ENCODE peak calls at places on chromosome 4, in nine cellular contexts. X is NCI-H774, Y is SK-N-DZ, I is astrocyte of the cerebellum, S is RPMI7951, U is choroid plexus epithelial cell, F is AG08396, H is pons, K is progenitor cell of endocrine pancreas. M is an unnamed sample.

GRCh38 chr4:186029731-186030421 is 39.1 kb upstream of the TLR3 start:
- DNase-seq in S (no peak), F (no peak), Y (peak; percentile 27), K (no peak), U (peak; percentile 85), X (peak; percentile 36), I (peak; percentile 49), H (peak; percentile 44), M (no peak)

GRCh38 chr4:52059372-52059771 is 8.3 kb downstream of the SPATA18 start:
- DNase-seq in Y (no peak), U (peak; percentile 67), H (peak; percentile 75), X (no peak), I (peak; percentile 88), S (peak; percentile 30), F (no peak), K (no peak), M (peak; percentile 10)

GRCh38 chr4:171186700-171187099 is 626.5 kb upstream of the GALNTL6 start:
- DNase-seq in Y (peak; percentile 7), K (no peak), X (no peak), S (no peak), F (no peak), H (no peak), I (no peak), U (no peak), M (no peak)

GRCh38 chr4:109861271-109861670 is 13.4 kb downstream of the LRIT3 start:
- DNase-seq in K (no peak), X (no peak), Y (no peak), S (no peak), F (no peak), U (no peak), I (no peak), H (no peak), M (no peak)

GRCh38 chr4:8202526-8203375 is 3.7 kb downstream of the SH3TC1 start:
- DNase-seq in I (no peak), U (no peak), X (no peak), K (no peak), Y (no peak), S (no peak), H (no peak), F (no peak), M (no peak)

GRCh38 chr4:86788826-86789225 is 60.4 kb downstream of the SLC10A6 start:
- DNase-seq in I (no peak), K (no peak), S (no peak), H (no peak), F (no peak), X (no peak), U (peak; percentile 14), Y (no peak), M (no peak)

GRCh38 chr4:87783781-87784180 is 15.6 kb upstream of the IBSP start:
- DNase-seq in X (no peak), F (no peak), I (no peak), S (no peak), Y (no peak), U (no peak), K (no peak), H (no peak), M (no peak)

GRCh38 chr4:123248260-123248659 is 148.3 kb upstream of the SPRY1 start:
- DNase-seq in U (peak; percentile 71), F (no peak), H (no peak), X (no peak), K (no peak), Y (peak; percentile 49), S (no peak), I (no peak), M (no peak)

GRCh38 chr4:113683143-113683542 is 78.4 kb downstream of the CAMK2D start:
- DNase-seq in Y (no peak), S (no peak), U (no peak), I (no peak), K (no peak), X (no peak), H (no peak), F (no peak), M (no peak)

M was measured in H4.